ENCODE peak calls at places on chromosome 19, in nine cellular contexts. S is CD4-positive, alpha-beta memory T cell; L is breast epithelium; T is cardiac muscle cell; N is right cardiac atrium; Y is CD8-positive, alpha-beta memory T cell; B is trophoblast cell; K is transverse colon; M is neuronal stem cell. U is an unnamed sample.

GRCh38 chr19:15563325-15563794 is 51.7 kb upstream of the CYP4F8 start:
- DNase-seq in S (no peak), L (peak), T (no peak), N (peak), Y (no peak), B (no peak), K (peak), M (no peak), U (peak)

GRCh38 chr19:16073988-16074387 is 2.3 kb upstream of the TPM4 start:
- DNase-seq in S (peak), L (no peak), T (no peak), N (no peak), Y (peak), B (no peak), K (no peak), M (no peak), U (peak)

GRCh38 chr19:38721977-38722773 is 22.1 kb downstream of the CAPN12 start:
- DNase-seq in S (no peak), L (no peak), T (peak), N (peak), Y (no peak), B (no peak), K (no peak), M (peak), U (no peak)

GRCh38 chr19:5046339-5047039 is 77.6 kb downstream of the KDM4B start:
- DNase-seq in S (no peak), L (peak), T (no peak), N (no peak), Y (no peak), B (no peak), K (peak), M (no peak), U (no peak)

GRCh38 chr19:37941820-37942515 is 35.0 kb downstream of the SIPA1L3 start:
- DNase-seq in S (no peak), L (no peak), T (no peak), N (no peak), Y (no peak), B (peak), K (peak), M (no peak), U (peak)

GRCh38 chr19:44566984-44567383 is 37.5 kb upstream of the CEACAM20 start:
- DNase-seq in S (no peak), L (no peak), T (no peak), N (no peak), Y (no peak), B (peak), K (no peak), M (no peak), U (no peak)

GRCh38 chr19:15400521-15401396 is 18.0 kb downstream of the AKAP8L start:
- DNase-seq in S (no peak), L (no peak), T (no peak), N (no peak), Y (no peak), B (no peak), K (no peak), M (no peak), U (no peak)

GRCh38 chr19:55387736-55388497 is 2.2 kb downstream of the RPL28 start:
- DNase-seq in S (peak), L (no peak), T (no peak), N (no peak), Y (no peak), B (no peak), K (no peak), M (no peak), U (no peak)

GRCh38 chr19:34963531-34964406 is at the start of gene ZNF792:
- DNase-seq in S (peak), L (peak), T (peak), N (peak), Y (peak), B (peak), K (peak), M (peak), U (peak)

GRCh38 chr19:14346279-14346678 is 35.0 kb upstream of the ADGRE5 start:
- DNase-seq in S (no peak), L (no peak), T (no peak), N (no peak), Y (no peak), B (no peak), K (no peak), M (no peak), U (no peak)

GRCh38 chr19:32748948-32749347 is 29.4 kb downstream of the TDRD12 start:
- DNase-seq in S (no peak), L (no peak), T (no peak), N (no peak), Y (no peak), B (no peak), K (no peak), M (no peak), U (no peak)

GRCh38 chr19:16457195-16457953 is 14.4 kb downstream of the EPS15L1 start:
- DNase-seq in S (no peak), L (no peak), T (peak), N (no peak), Y (no peak), B (no peak), K (no peak), M (no peak), U (no peak)

GRCh38 chr19:29675650-29676186 is 10.5 kb downstream of the PLEKHF1 start:
- DNase-seq in S (peak), L (no peak), T (no peak), N (no peak), Y (no peak), B (no peak), K (no peak), M (no peak), U (no peak)

GRCh38 chr19:11736696-11737095 is 2.0 kb downstream of the ZNF823 start:
- DNase-seq in S (no peak), L (no peak), T (no peak), N (peak), Y (no peak), B (peak), K (peak), M (no peak), U (peak)

GRCh38 chr19:2631213-2631821 is 71.2 kb downstream of the GNG7 start:
- DNase-seq in S (peak), L (no peak), T (no peak), N (no peak), Y (no peak), B (peak), K (no peak), M (no peak), U (no peak)

GRCh38 chr19:55526216-55527196 is 10.4 kb downstream of the SBK2 start:
- DNase-seq in S (no peak), L (peak), T (peak), N (peak), Y (no peak), B (no peak), K (peak), M (no peak), U (no peak)

GRCh38 chr19:21568816-21569496 is 63.6 kb downstream of the ZNF429 start:
- DNase-seq in S (peak), L (peak), T (no peak), N (peak), Y (peak), B (peak), K (peak), M (no peak), U (peak)

GRCh38 chr19:28519218-28519779 is 693.7 kb downstream of the UQCRFS1 start:
- DNase-seq in S (no peak), L (no peak), T (no peak), N (no peak), Y (no peak), B (no peak), K (no peak), M (no peak), U (no peak)

GRCh38 chr19:6587093-6587820 is 3.7 kb downstream of the CD70 start:
- DNase-seq in S (no peak), L (no peak), T (no peak), N (no peak), Y (no peak), B (no peak), K (no peak), M (no peak), U (peak)

GRCh38 chr19:33458171-33458633 is 63.4 kb downstream of the PEPD start:
- DNase-seq in S (no peak), L (peak), T (no peak), N (no peak), Y (no peak), B (no peak), K (no peak), M (no peak), U (no peak)

GRCh38 chr19:46412034-46412982 is 1.1 kb downstream of the CCDC8 start:
- DNase-seq in S (no peak), L (no peak), T (peak), N (no peak), Y (no peak), B (no peak), K (no peak), M (no peak), U (no peak)

GRCh38 chr19:2461751-2462634 is 5.2 kb upstream of the LMNB2 start:
- DNase-seq in S (peak), L (no peak), T (peak), N (peak), Y (peak), B (peak), K (peak), M (peak), U (peak)

GRCh38 chr19:58569943-58570670 is 3.0 kb downstream of the MZF1 start:
- DNase-seq in S (no peak), L (peak), T (no peak), N (peak), Y (no peak), B (no peak), K (peak), M (no peak), U (peak)

GRCh38 chr19:33520844-33521479 is 629 bp downstream of the PEPD start:
- DNase-seq in S (no peak), L (no peak), T (no peak), N (no peak), Y (no peak), B (no peak), K (peak), M (no peak), U (peak)

GRCh38 chr19:58056861-58057260 is 2.2 kb upstream of the ZNF135 start:
- DNase-seq in S (no peak), L (no peak), T (no peak), N (no peak), Y (no peak), B (no peak), K (no peak), M (no peak), U (no peak)

GRCh38 chr19:35559281-35559659 is 4.2 kb downstream of the ATP4A start:
- DNase-seq in S (no peak), L (no peak), T (no peak), N (no peak), Y (no peak), B (no peak), K (no peak), M (no peak), U (peak)

GRCh38 chr19:3919793-3920192 is 13.1 kb upstream of the NMRK2 start:
- DNase-seq in S (no peak), L (no peak), T (no peak), N (no peak), Y (no peak), B (no peak), K (no peak), M (no peak), U (no peak)

GRCh38 chr19:5624741-5625140 is 1.9 kb downstream of the SAFB start:
- DNase-seq in S (peak), L (no peak), T (no peak), N (no peak), Y (no peak), B (no peak), K (no peak), M (no peak), U (no peak)

GRCh38 chr19:54391589-54392061 is 23.6 kb upstream of the TTYH1 start:
- DNase-seq in S (no peak), L (no peak), T (no peak), N (no peak), Y (no peak), B (no peak), K (no peak), M (no peak), U (no peak)

DNA sequence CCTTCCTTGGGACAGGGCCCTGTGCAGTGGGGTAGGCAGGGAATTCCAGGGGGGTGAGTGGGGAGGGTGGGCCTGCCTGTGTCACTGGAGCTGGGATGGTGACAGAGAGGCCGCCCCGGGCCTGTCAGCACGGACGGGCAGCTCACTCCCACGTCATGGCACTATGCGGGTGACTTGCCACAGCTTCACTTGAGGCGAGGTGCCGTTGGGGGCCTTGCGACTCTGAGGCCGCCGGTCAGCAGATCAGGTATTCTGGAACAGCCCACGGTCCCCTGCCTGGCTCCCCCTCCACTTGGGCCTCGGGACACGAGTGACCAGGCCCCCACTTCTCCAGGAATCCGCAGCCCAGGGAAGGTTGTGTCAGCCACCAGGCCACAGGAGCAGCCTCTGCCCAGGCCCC is 2.9 kb upstream of the MIDN start:
- DNase-seq in S (no peak), L (no peak), T (no peak), N (peak), Y (no peak), B (no peak), K (no peak), M (no peak), U (peak)
- H3K27ac ChIP-seq in S (no peak), L (peak), T (peak), N (peak), Y (no peak), B (no peak), K (peak), M (no peak), U (peak)

DNA sequence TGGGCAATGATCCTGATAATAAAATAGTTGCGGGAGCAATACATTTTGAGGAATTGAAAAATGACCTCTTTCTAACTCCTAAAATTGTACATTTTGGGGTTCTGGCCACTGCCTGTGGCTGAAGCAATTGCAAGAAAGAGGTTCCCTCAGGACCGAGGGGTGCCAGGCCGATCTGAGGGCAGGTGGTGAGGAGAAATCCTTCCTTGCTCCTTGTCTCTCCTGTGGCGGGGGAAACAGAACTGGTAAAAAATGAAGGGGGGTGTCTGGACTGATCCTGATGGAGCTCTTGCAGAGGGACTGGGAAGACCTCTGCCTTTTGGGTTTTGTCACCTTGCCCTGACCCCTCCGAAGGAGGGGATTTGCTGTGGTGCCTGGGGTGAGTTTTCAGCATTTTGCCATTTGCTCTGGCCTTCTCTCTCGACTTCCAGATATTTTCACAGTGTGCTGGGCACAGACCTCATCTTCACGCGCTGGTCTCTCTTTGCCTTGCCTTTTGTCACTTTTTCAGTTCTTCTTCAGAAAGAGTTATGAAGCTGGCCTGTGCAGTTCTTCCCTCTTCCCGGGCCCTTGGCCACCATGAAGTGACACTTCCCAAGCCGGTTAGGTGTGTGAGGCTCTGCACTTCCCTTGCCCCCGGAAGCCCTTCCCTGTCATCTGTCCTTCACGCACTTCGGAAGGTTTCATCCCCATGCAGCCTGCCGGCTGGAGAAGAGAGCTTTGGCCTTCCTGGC is 22.2 kb downstream of the NFIX start:
- DNase-seq in S (no peak), L (no peak), T (no peak), N (no peak), Y (no peak), B (no peak), K (no peak), M (no peak), U (no peak)
- H3K4me3 ChIP-seq in S (no peak), L (peak), T (no peak), N (no peak), Y (no peak), B (no peak), K (no peak), M (no peak), U (no peak)

GRCh38 chr19:7959209-7959608 is 15.7 kb upstream of the TIMM44 start:
- DNase-seq in S (no peak), L (no peak), T (no peak), N (no peak), Y (no peak), B (no peak), K (no peak), M (no peak), U (no peak)
- H3K27ac ChIP-seq in S (no peak), L (no peak), T (peak), N (no peak), Y (no peak), B (no peak), K (no peak), M (no peak), U (no peak)

GRCh38 chr19:50557009-50557613 is 11.1 kb downstream of the LRRC4B start:
- DNase-seq in S (no peak), L (no peak), T (no peak), N (no peak), Y (no peak), B (no peak), K (no peak), M (no peak), U (no peak)
- H3K4me3 ChIP-seq in S (no peak), L (peak), T (peak), N (peak), Y (no peak), B (no peak), K (no peak), M (no peak), U (no peak)

GRCh38 chr19:39970424-39970673 is 616 bp upstream of the PSMC4 start:
- DNase-seq in S (no peak), L (no peak), T (no peak), N (no peak), Y (no peak), B (no peak), K (no peak), M (no peak), U (no peak)

GRCh38 chr19:39969266-39969665 is 1.7 kb upstream of the PSMC4 start:
- DNase-seq in S (no peak), L (no peak), T (no peak), N (no peak), Y (no peak), B (no peak), K (no peak), M (no peak), U (no peak)

GRCh38 chr19:39969681-39970423 is 1.1 kb upstream of the PSMC4 start:
- DNase-seq in S (no peak), L (no peak), T (no peak), N (no peak), Y (peak), B (no peak), K (no peak), M (no peak), U (no peak)

GRCh38 chr19:39971380-39971841 is 446 bp downstream of the PSMC4 start:
- DNase-seq in S (no peak), L (no peak), T (no peak), N (no peak), Y (no peak), B (peak), K (no peak), M (no peak), U (no peak)

GRCh38 chr19:39970674-39971379 is at the start of gene PSMC4:
- DNase-seq in S (peak), L (peak), T (peak), N (peak), Y (peak), B (peak), K (peak), M (peak), U (peak)
- H3K27ac ChIP-seq in S (peak), L (peak), T (peak), N (peak), Y (peak), B (no peak), K (peak), M (peak), U (peak)

GRCh38 chr19:19262190-19263057 is 10.7 kb downstream of the TM6SF2 start:
- DNase-seq in S (no peak), L (no peak), T (no peak), N (no peak), Y (no peak), B (no peak), K (no peak), M (no peak), U (no peak)

GRCh38 chr19:19260417-19260816 is 12.7 kb downstream of the TM6SF2 start:
- DNase-seq in S (no peak), L (no peak), T (no peak), N (no peak), Y (no peak), B (no peak), K (no peak), M (no peak), U (no peak)

GRCh38 chr19:19259741-19260140 is 13.4 kb downstream of the TM6SF2 start:
- DNase-seq in S (no peak), L (no peak), T (no peak), N (no peak), Y (no peak), B (no peak), K (no peak), M (no peak), U (no peak)

GRCh38 chr19:19260842-19261241 is 12.3 kb downstream of the TM6SF2 start:
- DNase-seq in S (no peak), L (no peak), T (no peak), N (no peak), Y (no peak), B (no peak), K (no peak), M (no peak), U (no peak)

DNA sequence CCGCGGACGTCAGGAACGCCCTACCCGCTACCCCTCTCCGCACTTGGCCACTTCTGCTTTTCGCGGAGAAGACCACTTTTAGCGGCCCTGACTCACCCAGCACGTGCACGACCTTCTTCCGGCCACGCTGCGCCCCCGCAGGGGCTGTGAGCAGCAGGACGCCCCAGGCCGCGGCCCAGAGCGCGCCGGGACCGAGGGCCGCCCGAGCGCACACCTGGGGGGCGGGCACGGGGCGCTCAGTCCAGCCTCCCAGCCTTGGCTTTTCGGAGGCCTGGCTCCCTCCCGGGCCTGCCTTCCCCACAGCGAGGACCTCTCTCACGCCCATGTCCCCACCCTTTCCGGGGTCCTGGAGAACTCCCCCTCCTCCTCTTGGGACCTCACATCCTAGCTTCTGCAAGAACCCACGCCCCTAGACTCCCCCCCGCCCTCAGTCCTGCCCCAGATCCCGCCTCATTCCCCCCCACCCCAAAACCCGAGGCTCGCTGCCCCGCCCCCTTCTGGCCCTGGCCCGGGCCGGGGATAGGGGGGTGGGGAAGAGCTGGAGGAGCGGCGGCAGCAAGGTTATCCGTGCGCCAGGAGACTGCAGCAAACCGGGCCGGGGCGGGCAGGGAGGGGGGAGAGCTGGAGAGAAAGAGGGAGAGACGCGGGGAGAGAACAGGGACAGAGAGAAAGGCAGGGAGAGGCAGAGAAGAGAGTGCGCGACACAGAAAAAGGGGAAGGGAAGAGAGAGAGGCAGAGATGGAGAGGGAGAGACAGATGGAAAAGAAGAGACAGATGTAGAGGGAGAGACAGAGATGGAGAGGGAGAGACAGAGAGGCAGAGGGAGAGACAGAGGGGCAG is 11.5 kb downstream of the TM6SF2 start:
- DNase-seq in S (no peak), L (no peak), T (peak), N (no peak), Y (no peak), B (no peak), K (no peak), M (peak), U (no peak)
- H3K4me3 ChIP-seq in S (no peak), L (peak), T (peak), N (peak), Y (no peak), B (no peak), K (no peak), M (peak), U (peak)

GRCh38 chr19:48634424-48635262 is 2.5 kb downstream of the DBP start:
- DNase-seq in S (peak), L (peak), T (peak), N (peak), Y (peak), B (peak), K (peak), M (peak), U (peak)
- H3K27ac ChIP-seq in S (peak), L (peak), T (peak), N (peak), Y (peak), B (no peak), K (peak), M (peak), U (peak)